ENCODE peak calls at places on chromosomes 5 and 9, in eight cellular contexts. Z is fibroblast of pulmonary artery; X is RWPE1; E is AG09309; J is GM20000; Q is AG04449; D is CD4-positive, alpha-beta T cell; C is retinal pigment epithelial cell. W is an unnamed sample.

GRCh38 chr9:121698627-121699270 is 47.3 kb downstream of the DAB2IP start:
- DNase-seq in Z (peak), X (peak), E (no peak), J (peak), Q (no peak), D (no peak), C (no peak), W (no peak)

GRCh38 chr9:80866121-80866520 is 823.2 kb downstream of the TLE1 start:
- DNase-seq in Z (no peak), X (no peak), E (no peak), J (no peak), Q (no peak), D (no peak), C (no peak), W (peak)

GRCh38 chr5:158899792-158900191 is 199.9 kb downstream of the EBF1 start:
- DNase-seq in Z (no peak), X (no peak), E (no peak), J (no peak), Q (no peak), D (no peak), C (no peak), W (no peak)

GRCh38 chr5:33297760-33298216 is 143.0 kb upstream of the TARS1 start:
- DNase-seq in Z (no peak), X (no peak), E (no peak), J (no peak), Q (no peak), D (no peak), C (no peak), W (no peak)

GRCh38 chr5:109485030-109485429 is 75.3 kb upstream of the PJA2 start:
- DNase-seq in Z (peak), X (no peak), E (no peak), J (no peak), Q (no peak), D (no peak), C (peak), W (peak)

GRCh38 chr9:123412171-123412820 is 56.3 kb downstream of the CRB2 start:
- DNase-seq in Z (no peak), X (no peak), E (no peak), J (no peak), Q (no peak), D (no peak), C (no peak), W (no peak)

GRCh38 chr5:77305921-77306320 is 95.4 kb downstream of the PDE8B start:
- DNase-seq in Z (no peak), X (no peak), E (peak), J (no peak), Q (peak), D (no peak), C (no peak), W (no peak)

GRCh38 chr5:395156-395920 is 47.6 kb upstream of the EXOC3 start:
- DNase-seq in Z (peak), X (no peak), E (peak), J (no peak), Q (no peak), D (no peak), C (no peak), W (no peak)

GRCh38 chr5:116532762-116533525 is 41.7 kb downstream of the SEMA6A start:
- DNase-seq in Z (no peak), X (no peak), E (no peak), J (no peak), Q (no peak), D (no peak), C (no peak), W (no peak)

GRCh38 chr5:88707216-88707965 is 175.6 kb downstream of the MEF2C start:
- DNase-seq in Z (no peak), X (no peak), E (no peak), J (no peak), Q (no peak), D (no peak), C (no peak), W (peak)

GRCh38 chr5:73853091-73853490 is 227.1 kb downstream of the ARHGEF28 start:
- DNase-seq in Z (peak), X (peak), E (peak), J (no peak), Q (peak), D (no peak), C (no peak), W (peak)

GRCh38 chr9:82539126-82539525 is 523.8 kb downstream of the RASEF start:
- DNase-seq in Z (no peak), X (no peak), E (no peak), J (no peak), Q (no peak), D (no peak), C (no peak), W (no peak)

GRCh38 chr5:138936-139335 is 47.0 kb downstream of the PLEKHG4B start:
- DNase-seq in Z (no peak), X (no peak), E (no peak), J (no peak), Q (no peak), D (no peak), C (no peak), W (no peak)

GRCh38 chr9:72951043-72951442 is 1.8 kb downstream of the ALDH1A1 start:
- DNase-seq in Z (no peak), X (no peak), E (no peak), J (no peak), Q (no peak), D (no peak), C (no peak), W (no peak)

GRCh38 chr9:115234094-115234493 is 116.1 kb upstream of the TNC start:
- DNase-seq in Z (peak), X (peak), E (peak), J (no peak), Q (peak), D (no peak), C (peak), W (peak)

GRCh38 chr9:35612843-35613242 is 5.4 kb downstream of the CD72 start:
- DNase-seq in Z (no peak), X (no peak), E (no peak), J (no peak), Q (no peak), D (no peak), C (no peak), W (no peak)

GRCh38 chr5:30871191-30871590 is 322.3 kb upstream of the CDH6 start:
- DNase-seq in Z (no peak), X (no peak), E (no peak), J (no peak), Q (no peak), D (no peak), C (no peak), W (no peak)

GRCh38 chr9:8895498-8896224 is 1096.1 kb upstream of the DMAC1 start:
- DNase-seq in Z (peak), X (no peak), E (peak), J (peak), Q (no peak), D (no peak), C (peak), W (peak)

GRCh38 chr5:146965781-146966659 is 87.5 kb upstream of the PPP2R2B start:
- DNase-seq in Z (peak), X (peak), E (peak), J (peak), Q (peak), D (peak), C (peak), W (peak)

GRCh38 chr5:78335976-78336375 is 24.4 kb upstream of the SCAMP1 start:
- DNase-seq in Z (no peak), X (no peak), E (no peak), J (no peak), Q (no peak), D (no peak), C (no peak), W (no peak)

GRCh38 chr9:34157308-34157707 is 21.5 kb upstream of the UBAP1 start:
- DNase-seq in Z (no peak), X (no peak), E (no peak), J (no peak), Q (no peak), D (no peak), C (no peak), W (no peak)

GRCh38 chr9:114124138-114124537 is 25.0 kb upstream of the KIF12 start:
- DNase-seq in Z (no peak), X (no peak), E (no peak), J (no peak), Q (no peak), D (no peak), C (no peak), W (no peak)

GRCh38 chr5:96816430-96816939 is 8.7 kb upstream of the ERAP1 start:
- DNase-seq in Z (no peak), X (no peak), E (no peak), J (peak), Q (no peak), D (peak), C (no peak), W (no peak)

GRCh38 chr5:146302428-146302827 is 36.2 kb upstream of the POU4F3 start:
- DNase-seq in Z (no peak), X (no peak), E (no peak), J (no peak), Q (no peak), D (no peak), C (peak), W (no peak)

GRCh38 chr5:112933105-112933504 is 11.1 kb upstream of the REEP5 start:
- DNase-seq in Z (no peak), X (no peak), E (no peak), J (no peak), Q (no peak), D (no peak), C (no peak), W (no peak)

GRCh38 chr9:112012026-112012902 is 115.7 kb downstream of the UGCG start:
- DNase-seq in Z (peak), X (peak), E (peak), J (peak), Q (peak), D (no peak), C (peak), W (peak)

GRCh38 chr5:98755406-98755805 is 18.1 kb upstream of the RGMB start:
- DNase-seq in Z (no peak), X (no peak), E (no peak), J (no peak), Q (no peak), D (no peak), C (no peak), W (peak)

GRCh38 chr9:34016149-34016548 is 32.5 kb downstream of the UBAP2 start:
- DNase-seq in Z (no peak), X (no peak), E (no peak), J (no peak), Q (no peak), D (no peak), C (no peak), W (no peak)

GRCh38 chr9:110426052-110426709 is 88.5 kb upstream of the TXNDC8 start:
- DNase-seq in Z (peak), X (peak), E (no peak), J (no peak), Q (no peak), D (no peak), C (peak), W (peak)
- TF ChIP-seq CTCF in Z (peak), X (peak), E (peak), J (no peak), Q (peak), D (no peak), C (peak), W (peak)

GRCh38 chr5:7755958-7756357 is 95.0 kb downstream of the CFAP90 start:
- DNase-seq in Z (no peak), X (no peak), E (no peak), J (no peak), Q (no peak), D (no peak), C (no peak), W (no peak)

GRCh38 chr5:7754490-7754889 is 96.4 kb downstream of the CFAP90 start:
- DNase-seq in Z (no peak), X (no peak), E (no peak), J (no peak), Q (no peak), D (no peak), C (no peak), W (no peak)

GRCh38 chr5:7753596-7753995 is 97.3 kb downstream of the CFAP90 start:
- DNase-seq in Z (no peak), X (no peak), E (no peak), J (no peak), Q (no peak), D (no peak), C (no peak), W (no peak)

GRCh38 chr5:7756453-7756852 is 94.5 kb downstream of the CFAP90 start:
- DNase-seq in Z (no peak), X (no peak), E (no peak), J (no peak), Q (no peak), D (no peak), C (no peak), W (no peak)

GRCh38 chr5:7754997-7755596 is 95.8 kb downstream of the CFAP90 start:
- DNase-seq in Z (peak), X (peak), E (no peak), J (peak), Q (no peak), D (no peak), C (no peak), W (peak)
- TF ChIP-seq CTCF in Z (peak), X (peak), E (peak), J (peak), Q (peak), D (no peak), C (peak), W (peak)

DNA sequence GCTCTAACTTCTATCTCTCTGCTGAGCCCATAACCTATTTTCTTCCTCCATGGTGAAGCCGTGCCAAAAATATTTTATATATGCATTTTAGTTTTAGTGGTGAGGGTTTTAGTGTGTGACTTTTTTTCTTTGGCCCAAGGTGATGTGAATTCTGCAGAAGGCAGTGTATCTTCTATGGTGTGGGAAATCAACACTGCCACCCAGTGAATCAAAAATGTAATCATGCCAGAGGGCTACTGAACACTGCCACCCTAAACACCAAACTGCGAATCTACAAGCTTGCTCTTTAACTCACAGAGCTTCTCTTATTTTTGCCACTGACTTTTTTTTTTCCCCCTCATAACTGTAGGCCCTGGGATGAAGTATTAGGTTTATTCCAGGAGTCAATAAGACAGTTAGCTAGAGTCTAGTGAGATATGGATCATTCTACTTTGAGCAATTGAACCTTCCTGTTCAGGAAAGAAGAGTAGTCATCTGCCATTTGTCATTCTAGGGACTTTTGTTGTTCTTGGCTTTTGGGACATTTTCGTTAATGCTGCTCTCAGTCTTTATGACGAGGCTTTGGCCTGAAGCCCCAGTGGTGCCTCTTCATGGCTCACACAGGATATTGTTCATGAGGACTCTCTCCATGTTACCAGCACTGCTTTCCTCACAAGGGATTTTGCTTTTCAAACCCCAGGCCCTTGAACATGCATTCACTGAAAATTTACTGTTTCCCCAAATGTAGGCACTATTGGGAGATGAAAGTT is 53.1 kb downstream of the C7 start:
- DNase-seq in Z (no peak), X (no peak), E (no peak), J (no peak), Q (no peak), D (no peak), C (no peak), W (no peak)
- TF ChIP-seq CTCF in Z (no peak), X (no peak), E (no peak), J (no peak), Q (no peak), D (no peak), C (no peak), W (no peak)

GRCh38 chr9:37373621-37374020 is 48.9 kb upstream of the GRHPR start:
- DNase-seq in Z (no peak), X (no peak), E (no peak), J (no peak), Q (no peak), D (no peak), C (no peak), W (no peak)

GRCh38 chr9:37371565-37372464 is 50.7 kb upstream of the GRHPR start:
- DNase-seq in Z (peak), X (no peak), E (no peak), J (no peak), Q (peak), D (no peak), C (no peak), W (no peak)

GRCh38 chr9:37372839-37373238 is 49.7 kb upstream of the GRHPR start:
- DNase-seq in Z (no peak), X (no peak), E (no peak), J (no peak), Q (no peak), D (no peak), C (no peak), W (no peak)

GRCh38 chr9:37377688-37378612 is 44.5 kb upstream of the GRHPR start:
- DNase-seq in Z (no peak), X (no peak), E (no peak), J (peak), Q (no peak), D (no peak), C (no peak), W (no peak)

GRCh38 chr9:37374892-37375291 is 47.6 kb upstream of the GRHPR start:
- DNase-seq in Z (no peak), X (no peak), E (no peak), J (peak), Q (no peak), D (no peak), C (no peak), W (no peak)
- TF ChIP-seq CTCF in Z (no peak), X (no peak), E (no peak), J (peak), Q (no peak), D (no peak), C (no peak), W (no peak)

DNA sequence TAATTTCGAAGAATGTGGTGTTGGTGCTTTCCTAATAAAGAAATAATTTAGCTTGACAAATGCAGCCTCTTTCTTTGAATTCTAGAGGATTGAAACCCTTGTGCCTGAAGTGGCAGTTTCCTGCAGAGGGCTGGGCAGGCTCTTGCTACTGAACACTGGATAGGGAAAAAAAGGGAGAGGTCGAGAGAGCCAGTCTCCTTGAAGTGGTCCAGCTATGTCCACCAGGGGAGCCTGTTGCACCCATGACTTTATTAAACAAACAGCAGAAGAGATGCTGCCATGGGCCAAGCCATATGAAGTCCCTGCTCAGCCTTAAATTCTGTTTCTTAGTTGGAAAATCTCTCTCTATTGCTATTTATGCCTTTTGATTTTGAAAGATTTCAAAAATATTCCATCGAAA is 178.4 kb downstream of the SMARCA2 start:
- DNase-seq in Z (no peak), X (no peak), E (no peak), J (no peak), Q (no peak), D (no peak), C (no peak), W (no peak)
- TF ChIP-seq CTCF in Z (no peak), X (no peak), E (no peak), J (no peak), Q (no peak), D (no peak), C (no peak), W (no peak)

GRCh38 chr5:133780619-133781280 is 168.4 kb upstream of the FSTL4 start:
- DNase-seq in Z (no peak), X (no peak), E (no peak), J (no peak), Q (no peak), D (no peak), C (no peak), W (no peak)

GRCh38 chr5:133785182-133785581 is 172.8 kb upstream of the FSTL4 start:
- DNase-seq in Z (no peak), X (no peak), E (no peak), J (no peak), Q (no peak), D (no peak), C (no peak), W (peak)

GRCh38 chr5:133781446-133781845 is 169.1 kb upstream of the FSTL4 start:
- DNase-seq in Z (no peak), X (no peak), E (no peak), J (no peak), Q (no peak), D (no peak), C (no peak), W (no peak)

GRCh38 chr5:133783481-133783880 is 171.1 kb upstream of the FSTL4 start:
- DNase-seq in Z (no peak), X (no peak), E (no peak), J (no peak), Q (peak), D (no peak), C (no peak), W (no peak)

GRCh38 chr5:133782736-133783135 is 170.4 kb upstream of the FSTL4 start:
- DNase-seq in Z (no peak), X (no peak), E (no peak), J (no peak), Q (no peak), D (no peak), C (no peak), W (no peak)
- TF ChIP-seq CTCF in Z (no peak), X (no peak), E (no peak), J (no peak), Q (no peak), D (no peak), C (no peak), W (no peak)

GRCh38 chr5:168295574-168296201 is 4.2 kb downstream of the WWC1 start:
- DNase-seq in Z (peak), X (peak), E (peak), J (no peak), Q (no peak), D (no peak), C (no peak), W (peak)
- TF ChIP-seq CTCF in Z (peak), X (no peak), E (peak), J (no peak), Q (peak), D (no peak), C (peak), W (peak)

DNA sequence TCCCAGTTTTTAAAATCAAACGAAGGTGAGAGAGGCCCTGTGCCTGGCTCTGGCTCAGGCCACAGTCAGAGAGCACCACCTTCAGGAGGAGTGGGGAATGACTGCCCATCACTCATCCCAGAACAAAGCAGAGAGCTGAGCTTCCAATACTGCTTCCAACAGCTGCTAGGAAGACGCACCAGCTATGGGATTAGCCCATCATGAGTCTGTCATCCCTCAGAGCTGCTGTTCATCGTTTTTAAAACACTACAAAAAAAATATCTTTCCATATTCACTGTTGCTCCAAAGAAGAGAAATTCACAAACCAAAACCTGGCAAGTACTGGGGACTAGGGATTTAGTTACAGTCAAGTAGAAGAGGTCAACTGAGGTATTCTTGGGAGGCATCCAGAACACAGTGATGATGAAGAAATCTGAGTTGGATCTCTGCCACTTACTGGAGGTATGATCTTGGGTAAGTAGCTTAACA is 102.4 kb downstream of the CDK5RAP2 start:
- DNase-seq in Z (peak), X (peak), E (peak), J (peak), Q (peak), D (no peak), C (peak), W (peak)
- TF ChIP-seq CTCF in Z (peak), X (peak), E (peak), J (peak), Q (peak), D (peak), C (peak), W (peak)

DNA sequence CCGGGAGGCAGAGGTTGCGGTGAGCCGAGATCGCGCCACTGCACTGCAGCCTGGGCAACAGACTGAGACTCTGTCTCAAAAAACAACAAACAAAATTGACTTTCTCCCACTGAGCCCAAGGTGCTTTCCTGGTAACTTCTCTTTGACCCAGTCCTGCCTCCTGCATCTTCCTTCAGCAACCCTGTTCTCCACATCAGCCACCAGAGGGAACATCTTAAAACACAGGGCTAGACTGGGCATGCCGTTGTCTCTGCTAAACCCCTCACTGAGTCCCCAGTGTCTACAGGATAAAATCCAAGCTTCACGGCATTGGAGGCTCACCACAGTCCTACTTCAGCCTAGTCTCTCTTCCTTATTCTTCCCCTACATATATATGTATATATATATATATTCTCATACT is 39.8 kb upstream of the KCNMB1 start:
- DNase-seq in Z (peak), X (no peak), E (no peak), J (no peak), Q (no peak), D (no peak), C (no peak), W (peak)
- TF ChIP-seq CTCF in Z (peak), X (no peak), E (peak), J (no peak), Q (peak), D (no peak), C (peak), W (peak)

GRCh38 chr5:178182158-178182876 is 4.9 kb downstream of the GMCL2 start:
- DNase-seq in Z (no peak), X (no peak), E (no peak), J (no peak), Q (no peak), D (no peak), C (no peak), W (no peak)
- TF ChIP-seq CTCF in Z (no peak), X (no peak), E (no peak), J (no peak), Q (no peak), D (no peak), C (no peak), W (no peak)

W was measured in epithelial cell of esophagus.